ENCODE peak calls at places on chromosomes 5 and 9, in nine cellular contexts. E, C, Y, Q, V, Z, K, F and G are unnamed samples.

GRCh38 chr9:133141833-133142594 is 21.0 kb upstream of the RALGDS start:
- DNase-seq in F (no peak), C (no peak), Y (peak), Q (peak), K (peak), E (no peak), Z (no peak), V (peak), G (no peak)

GRCh38 chr9:89489548-89490527 is 8.1 kb downstream of the SEMA4D start:
- DNase-seq in C (no peak), F (no peak), V (no peak), K (no peak), Y (no peak), E (no peak), Z (no peak), Q (no peak), G (no peak)

GRCh38 chr5:1312993-1313833 is 18.3 kb upstream of the TERT start:
- DNase-seq in C (no peak), Q (peak), Z (no peak), Y (peak), V (no peak), K (no peak), F (no peak), E (no peak), G (peak)

GRCh38 chr5:102754499-102755424 is at the start of gene PAM:
- DNase-seq in F (peak), K (peak), V (peak), E (no peak), Z (peak), Y (peak), C (peak), Q (peak), G (peak)

GRCh38 chr5:16540421-16540820 is 74.8 kb upstream of the ZNF622 start:
- DNase-seq in Q (no peak), Y (no peak), K (no peak), V (no peak), C (no peak), E (no peak), Z (peak), F (no peak), G (no peak)

GRCh38 chr9:34577635-34578240 is 11.8 kb downstream of the CNTFR start:
- DNase-seq in V (no peak), F (peak), K (peak), E (no peak), Z (no peak), Q (no peak), C (no peak), Y (no peak), G (peak)

GRCh38 chr5:140481758-140482157 is 65.7 kb upstream of the EIF4EBP3 start:
- DNase-seq in Q (no peak), E (no peak), K (no peak), Z (peak), V (no peak), F (no peak), Y (no peak), C (no peak), G (no peak)

GRCh38 chr5:117859161-117859560 is 1129.2 kb downstream of the DTWD2 start:
- DNase-seq in F (no peak), Q (no peak), Y (no peak), Z (no peak), E (no peak), C (no peak), K (no peak), V (no peak), G (no peak)

GRCh38 chr9:136190237-136190601 is 14.7 kb downstream of the LHX3 start:
- DNase-seq in F (no peak), Y (no peak), C (no peak), Z (no peak), K (peak), E (no peak), V (no peak), Q (no peak), G (no peak)

GRCh38 chr5:107383414-107383813 is 287.3 kb downstream of the EFNA5 start:
- DNase-seq in Y (no peak), E (no peak), Q (no peak), C (no peak), F (no peak), Z (no peak), V (no peak), K (no peak), G (no peak)

GRCh38 chr5:66134407-66134843 is 9.7 kb upstream of the SREK1 start:
- DNase-seq in Y (no peak), V (no peak), F (no peak), C (no peak), Z (peak), K (no peak), E (no peak), Q (no peak), G (no peak)

GRCh38 chr5:135067587-135067986 is 33.6 kb upstream of the PITX1 start:
- DNase-seq in Q (peak), E (no peak), C (no peak), K (no peak), F (no peak), Z (no peak), V (no peak), Y (peak), G (no peak)

GRCh38 chr5:142097681-142098080 is 10.9 kb upstream of the NDFIP1 start:
- DNase-seq in V (no peak), C (no peak), Z (no peak), F (no peak), Y (no peak), K (no peak), E (no peak), Q (no peak), G (no peak)

GRCh38 chr5:59238126-59238902 is 655.2 kb downstream of the PDE4D start:
- DNase-seq in E (no peak), Y (no peak), F (no peak), Z (no peak), C (no peak), Q (no peak), V (no peak), K (no peak), G (no peak)

GRCh38 chr5:139262414-139263139 is 31.0 kb upstream of the MATR3 start:
- DNase-seq in Q (peak), V (peak), F (peak), Z (peak), Y (peak), C (peak), K (peak), E (peak), G (peak)

GRCh38 chr9:77166193-77166592 is 11.1 kb upstream of the VPS13A start:
- DNase-seq in E (no peak), C (no peak), F (no peak), Q (no peak), V (peak), Z (no peak), K (no peak), Y (no peak), G (no peak)

GRCh38 chr9:8860925-8861324 is 1061.3 kb upstream of the DMAC1 start:
- DNase-seq in V (no peak), E (no peak), F (no peak), Q (no peak), Y (no peak), C (no peak), Z (peak), K (no peak), G (no peak)

GRCh38 chr5:44511596-44511995 is 122.4 kb upstream of the FGF10 start:
- DNase-seq in E (no peak), F (no peak), Y (no peak), Z (no peak), K (no peak), Q (no peak), C (no peak), V (no peak), G (no peak)